ENCODE peak calls at places on chromosomes 11 and 22, in five cellular contexts. Q, J, W, E and X are unnamed samples.

GRCh38 chr22:42697542-42698013 is 23.1 kb downstream of the A4GALT start:
- DNase-seq in Q (peak), J (no peak), E (peak), W (no peak), X (no peak)

GRCh38 chr11:3074912-3075589 is 17.8 kb upstream of the CARS1 start:
- DNase-seq in W (no peak), E (no peak), Q (no peak), J (no peak), X (no peak)

GRCh38 chr11:45982656-45983470 is 60.4 kb downstream of the LARGE2 start:
- DNase-seq in J (peak), W (peak), Q (peak), E (peak), X (peak)

GRCh38 chr11:90220391-90220790 is 2.5 kb downstream of the CHORDC1 start:
- DNase-seq in Q (peak), E (no peak), J (no peak), W (no peak), X (no peak)

GRCh38 chr22:25564979-25565677 is 653 bp downstream of the GRK3 start:
- DNase-seq in Q (no peak), J (no peak), W (peak), E (peak), X (peak)

GRCh38 chr11:92216789-92217188 is 7.8 kb upstream of the FAT3 start:
- DNase-seq in E (no peak), Q (no peak), W (no peak), J (no peak), X (no peak)

GRCh38 chr11:65429724-65430405 is 7.3 kb downstream of the NEAT1 start:
- DNase-seq in Q (peak), E (no peak), J (no peak), W (no peak), X (no peak)

GRCh38 chr11:18611196-18611595 is 11.6 kb downstream of the MISFA start:
- DNase-seq in J (no peak), E (no peak), Q (peak), W (no peak), X (no peak)

GRCh38 chr22:47997052-47997568 is 1234.7 kb downstream of the TBC1D22A start:
- DNase-seq in E (peak), J (peak), W (no peak), Q (no peak), X (no peak)

GRCh38 chr11:44256673-44257291 is 53.2 kb downstream of the ALX4 start:
- DNase-seq in Q (no peak), J (no peak), W (no peak), E (no peak), X (no peak)

GRCh38 chr11:71252434-71252781 is at the start of gene SHANK2:
- DNase-seq in W (peak), E (peak), J (no peak), Q (no peak), X (peak)

GRCh38 chr11:30552839-30553238 is 33.3 kb downstream of the MPPED2 start:
- DNase-seq in Q (no peak), J (no peak), E (no peak), W (no peak), X (no peak)

GRCh38 chr11:15704064-15704463 is 589.3 kb downstream of the INSC start:
- DNase-seq in Q (no peak), W (no peak), E (no peak), J (no peak), X (no peak)

GRCh38 chr11:119483341-119483880 is 60.4 kb upstream of the THY1 start:
- DNase-seq in W (peak), J (no peak), Q (no peak), E (no peak), X (peak)

GRCh38 chr11:88629496-88629895 is 292.0 kb upstream of the CTSC start:
- DNase-seq in W (no peak), J (no peak), Q (peak), E (peak), X (no peak)

GRCh38 chr11:2569731-2570210 is 125.0 kb downstream of the KCNQ1 start:
- DNase-seq in Q (no peak), W (no peak), J (no peak), E (no peak), X (no peak)

GRCh38 chr11:44140805-44141204 is 45.3 kb downstream of the EXT2 start:
- DNase-seq in E (no peak), W (no peak), Q (no peak), J (no peak), X (no peak)

GRCh38 chr22:37233751-37234631 is 10.1 kb downstream of the RAC2 start:
- DNase-seq in W (no peak), E (no peak), J (no peak), Q (no peak), X (no peak)

GRCh38 chr22:35567214-35567792 is 26.7 kb downstream of the RASD2 start:
- DNase-seq in Q (no peak), E (no peak), W (no peak), J (no peak), X (no peak)

GRCh38 chr11:65003282-65003681 is 6.5 kb upstream of the BATF2 start:
- DNase-seq in E (peak), J (no peak), Q (peak), W (no peak), X (peak)

GRCh38 chr11:85685820-85686459 is at the start of gene CCDC89:
- DNase-seq in E (peak), Q (peak), W (no peak), J (no peak), X (no peak)

GRCh38 chr22:49208003-49208402 is 619.7 kb downstream of the BRD1 start:
- DNase-seq in Q (no peak), E (no peak), J (no peak), W (peak), X (peak)

GRCh38 chr11:64266339-64266738 is 15.0 kb downstream of the PLCB3 start:
- DNase-seq in J (no peak), W (no peak), E (no peak), Q (no peak), X (no peak)

GRCh38 chr11:84671325-84672019 is 955.7 kb downstream of the DLG2 start:
- DNase-seq in W (no peak), Q (no peak), E (no peak), J (no peak), X (no peak)

GRCh38 chr11:70885721-70886305 is 366.6 kb downstream of the SHANK2 start:
- DNase-seq in J (no peak), Q (peak), E (no peak), W (no peak), X (no peak)

GRCh38 chr11:67291481-67292381 is 2.6 kb downstream of the ANKRD13D start:
- DNase-seq in Q (no peak), J (no peak), E (no peak), W (no peak), X (no peak)

GRCh38 chr22:30459206-30460052 is 12.4 kb downstream of the SEC14L3 start:
- DNase-seq in E (no peak), Q (peak), J (peak), W (peak), X (no peak)

GRCh38 chr22:40478456-40479125 is 108.2 kb downstream of the SGSM3 start:
- DNase-seq in J (no peak), Q (no peak), E (peak), W (peak), X (no peak)

GRCh38 chr22:40476341-40476740 is 105.9 kb downstream of the SGSM3 start:
- DNase-seq in J (no peak), E (no peak), W (peak), Q (no peak), X (no peak)

GRCh38 chr22:40479126-40479800 is 108.9 kb downstream of the SGSM3 start:
- DNase-seq in Q (no peak), E (peak), W (peak), J (no peak), X (no peak)

GRCh38 chr22:40479887-40480538 is 109.6 kb downstream of the SGSM3 start:
- DNase-seq in Q (peak), W (no peak), E (no peak), J (no peak), X (no peak)

DNA sequence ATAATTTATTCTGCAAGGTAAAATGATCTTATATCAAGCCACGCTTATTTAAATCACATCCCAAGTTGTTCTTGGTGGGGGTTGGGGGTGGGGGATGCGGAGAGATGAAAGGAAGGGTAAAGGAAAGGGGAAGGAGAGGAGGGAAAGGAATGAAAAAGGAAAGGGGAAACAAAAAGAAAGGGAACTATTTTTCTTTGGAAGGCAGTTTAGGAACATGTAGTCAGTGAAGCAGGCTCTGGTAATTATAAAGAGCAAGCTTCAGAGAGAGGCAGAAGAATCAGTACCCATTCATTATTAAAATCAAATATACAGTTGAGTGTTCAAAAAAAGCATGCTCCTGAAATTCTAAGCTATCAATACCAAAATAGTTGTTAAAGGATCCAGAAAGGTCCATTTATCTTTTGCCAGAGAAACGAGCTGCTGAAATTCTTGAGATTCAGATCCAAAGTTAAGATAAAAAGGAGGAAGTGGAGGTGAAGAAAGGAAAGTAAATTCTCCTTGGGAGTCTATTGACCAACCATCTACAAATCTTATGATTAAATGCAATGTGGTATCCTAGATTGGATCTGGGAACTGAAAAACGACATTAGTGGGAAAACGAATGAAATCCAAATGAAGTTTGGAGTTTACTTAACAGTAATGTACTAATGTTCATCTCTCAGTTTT is 107.4 kb downstream of the SGSM3 start:
- DNase-seq in E (peak), J (no peak), W (no peak), Q (no peak), X (no peak)
- H2BK15ac ChIP-seq in E (no peak), J (no peak), W (no peak), Q (no peak), X (no peak)

GRCh38 chr11:1520209-1520986 is 33.8 kb upstream of the MOB2 start:
- DNase-seq in E (no peak), J (no peak), W (no peak), Q (no peak), X (no peak)
- H3K9ac ChIP-seq in E (no peak), J (no peak), W (no peak), Q (no peak), X (no peak)

DNA sequence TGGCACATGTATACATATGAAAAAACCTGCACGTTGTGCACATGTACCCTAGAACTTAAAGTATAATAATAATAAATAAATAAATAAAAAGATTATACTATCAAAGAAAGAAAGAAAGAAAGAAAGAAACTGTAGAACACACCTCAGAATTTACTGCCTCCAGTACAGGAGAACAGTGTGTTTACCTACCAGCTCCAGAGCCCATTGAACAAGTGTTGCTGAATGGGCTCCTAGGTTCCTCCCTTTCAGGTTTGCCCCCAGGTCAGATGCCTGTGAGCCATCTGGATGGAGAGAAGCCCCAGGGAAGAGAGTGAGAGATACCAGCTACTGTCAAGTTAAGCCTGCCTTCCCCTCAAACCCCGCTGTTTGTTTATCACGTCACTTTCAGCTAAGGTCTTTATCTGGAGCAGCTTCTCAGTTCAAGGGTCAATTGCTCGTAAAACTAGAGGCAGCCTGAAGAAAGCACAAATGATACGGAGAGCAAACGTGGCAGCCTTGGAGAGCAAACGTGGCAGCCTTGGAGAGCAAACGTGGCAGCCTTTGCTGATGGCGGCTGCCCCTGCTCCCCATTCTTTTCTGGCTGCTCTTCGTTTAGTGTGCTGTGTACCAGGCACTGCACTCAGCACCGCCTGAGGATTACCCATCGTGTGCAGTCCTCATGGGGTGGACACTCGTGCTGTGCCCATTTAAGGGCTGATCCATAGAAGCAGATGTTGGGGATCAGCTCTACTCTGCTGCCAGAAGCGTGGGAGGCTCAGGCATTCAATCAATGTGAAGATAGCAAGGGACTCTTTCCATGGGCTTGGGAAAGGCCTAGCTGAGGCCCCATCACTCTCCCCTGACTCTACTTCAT is 111.8 kb downstream of the ADAMTS15 start:
- DNase-seq in J (no peak), W (no peak), E (peak), Q (no peak), X (no peak)
- H2BK15ac ChIP-seq in J (no peak), W (no peak), E (no peak), Q (no peak), X (no peak)

GRCh38 chr11:110433393-110434333 is 3.9 kb downstream of the FDX1 start:
- DNase-seq in J (no peak), W (no peak), Q (peak), E (peak), X (no peak)

GRCh38 chr11:110430267-110431211 is 791 bp downstream of the FDX1 start:
- DNase-seq in J (peak), W (no peak), E (peak), Q (peak), X (no peak)

GRCh38 chr11:110431212-110432073 is 1.7 kb downstream of the FDX1 start:
- DNase-seq in J (no peak), W (no peak), E (no peak), Q (peak), X (no peak)

GRCh38 chr11:110434952-110435779 is 5.4 kb downstream of the FDX1 start:
- DNase-seq in E (peak), J (no peak), Q (no peak), W (no peak), X (no peak)

GRCh38 chr11:110432713-110433392 is 3.1 kb downstream of the FDX1 start:
- DNase-seq in E (no peak), J (no peak), W (no peak), Q (peak), X (no peak)
- H3K9ac ChIP-seq in E (no peak), J (no peak), W (no peak), Q (no peak), X (no peak)